ENCODE peak calls at places on chromosomes 6 and 20, in eight cellular contexts. C, W, D, K, Y, X, J and I are unnamed samples.
A peak's percentile ranks its signal among the peaks of the same experiment; 100 is the strongest.

GRCh38 chr20:63657937-63658748 is at the start of gene RTEL1:
- DNase-seq in D (peak; percentile 90), W (peak; percentile 60), X (peak; percentile 93), C (peak; percentile 92), J (peak; percentile 96), Y (peak; percentile 93), K (peak; percentile 96), I (peak; percentile 97)

GRCh38 chr20:33772439-33772838 is 38.7 kb upstream of the CHMP4B start:
- DNase-seq in X (no peak), D (no peak), K (no peak), W (no peak), J (no peak), C (no peak), Y (no peak), I (no peak)

GRCh38 chr6:17469006-17469972 is 75.9 kb downstream of the CAP2 start:
- DNase-seq in C (no peak), D (peak; percentile 43), Y (no peak), X (peak; percentile 7), W (no peak), J (no peak), K (no peak), I (no peak)

GRCh38 chr6:158008894-158009891 is 27.5 kb downstream of the SYNJ2 start:
- DNase-seq in W (no peak), K (peak; percentile 93), J (peak; percentile 88), D (peak; percentile 65), Y (peak; percentile 32), C (no peak), X (peak; percentile 37), I (peak; percentile 90)

GRCh38 chr6:19804362-19805145 is 32.6 kb upstream of the ID4 start:
- DNase-seq in D (peak; percentile 93), J (peak; percentile 98), X (peak; percentile 97), W (peak; percentile 73), C (peak; percentile 97), Y (peak; percentile 94), K (peak; percentile 99), I (peak; percentile 99)

GRCh38 chr6:710601-711571 is 17.9 kb upstream of the EXOC2 start:
- DNase-seq in X (peak; percentile 70), Y (peak; percentile 54), W (peak; percentile 15), K (peak; percentile 65), J (peak; percentile 81), D (peak; percentile 59), C (peak; percentile 66), I (peak; percentile 47)

GRCh38 chr6:146857960-146858308 is 259.2 kb downstream of the ADGB start:
- DNase-seq in W (no peak), D (no peak), X (no peak), J (no peak), K (no peak), C (no peak), Y (no peak), I (peak; percentile 50)

GRCh38 chr20:46915580-46916243 is 21.1 kb downstream of the EYA2 start:
- DNase-seq in D (no peak), C (no peak), Y (no peak), J (no peak), X (no peak), W (no peak), K (no peak), I (peak; percentile 33)

GRCh38 chr6:41920921-41921711 is at the start of the genes BYSL and MED20:
- DNase-seq in Y (peak; percentile 94), X (peak; percentile 94), W (peak; percentile 86), D (peak; percentile 95), J (peak; percentile 96), K (peak; percentile 95), C (peak; percentile 93), I (peak; percentile 91)

GRCh38 chr6:146874278-146875018 is 275.7 kb downstream of the ADGB start:
- DNase-seq in X (no peak), K (no peak), J (no peak), C (no peak), D (no peak), W (no peak), Y (no peak), I (no peak)

GRCh38 chr6:129269891-129270290 is 387.0 kb downstream of the LAMA2 start:
- DNase-seq in Y (no peak), J (no peak), K (no peak), X (no peak), W (no peak), C (no peak), D (no peak), I (no peak)
- H3K4me3 ChIP-seq in Y (no peak overlapping the region), J (no peak overlapping the region), K (no peak overlapping the region), X (no peak overlapping the region), W (no peak overlapping the region), C (no peak overlapping the region), D (no peak overlapping the region), I (no peak overlapping the region)

DNA sequence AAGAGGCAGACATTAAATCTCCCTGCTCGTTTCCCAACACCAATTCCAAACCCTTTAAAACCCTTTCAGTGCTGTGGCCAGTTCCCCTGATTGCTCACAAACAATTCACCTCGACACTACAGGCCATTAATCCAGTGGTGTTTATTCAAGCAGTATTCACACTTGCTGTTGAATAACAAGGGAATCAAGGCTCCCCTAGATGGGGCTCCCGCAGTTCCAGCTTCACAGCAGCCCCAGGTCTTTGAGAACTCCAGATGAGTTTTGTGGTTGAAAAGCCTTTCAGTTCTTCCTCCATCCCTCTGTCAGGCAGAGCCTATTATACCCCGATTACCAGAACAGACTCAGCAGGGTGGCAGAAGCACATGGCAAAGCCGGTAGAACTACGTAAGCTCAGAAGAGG is 36.2 kb downstream of the JAG1 start:
- DNase-seq in J (no peak), K (no peak), Y (no peak), C (no peak), X (no peak), W (no peak), D (no peak), I (no peak)
- TF ChIP-seq CTCF in J (no peak), K (no peak), Y (no peak), C (no peak), X (no peak), W (no peak), D (no peak), I (no peak)

GRCh38 chr6:167232355-167232754 is 58.8 kb upstream of the UNC93A start:
- DNase-seq in W (no peak), X (no peak), J (no peak), Y (no peak), C (no peak), D (no peak), K (no peak), I (no peak)
- H3K4me3 ChIP-seq in W (no peak overlapping the region), X (no peak overlapping the region), J (no peak overlapping the region), Y (no peak overlapping the region), C (no peak overlapping the region), D (no peak overlapping the region), K (no peak overlapping the region), I (no peak overlapping the region)

GRCh38 chr6:142406131-142406530 is 104.3 kb downstream of the ADGRG6 start:
- DNase-seq in W (no peak), J (no peak), D (no peak), X (no peak), Y (peak; percentile 50), K (peak; percentile 51), C (no peak), I (no peak)

GRCh38 chr6:142411145-142411544 is 109.3 kb downstream of the ADGRG6 start:
- DNase-seq in W (no peak), X (no peak), D (no peak), Y (no peak), C (no peak), K (no peak), J (no peak), I (no peak)

GRCh38 chr6:142407685-142408273 is 106.0 kb downstream of the ADGRG6 start:
- DNase-seq in D (no peak), Y (no peak), X (no peak), K (no peak), C (no peak), W (no peak), J (no peak), I (no peak)

GRCh38 chr6:142409794-142410193 is 108.0 kb downstream of the ADGRG6 start:
- DNase-seq in X (no peak), W (no peak), J (no peak), Y (no peak), D (no peak), C (no peak), K (no peak), I (no peak)

GRCh38 chr6:142408409-142408808 is 106.6 kb downstream of the ADGRG6 start:
- DNase-seq in K (no peak), D (peak; percentile 42), Y (no peak), X (peak; percentile 44), C (no peak), J (no peak), W (no peak), I (peak; percentile 57)
- TF ChIP-seq CTCF in K (peak; percentile 34), D (peak; percentile 36), Y (peak; percentile 28), X (peak; percentile 49), C (no peak), J (no peak), W (no peak), I (no peak)

GRCh38 chr6:10389739-10390494 is 25.0 kb downstream of the TFAP2A start:
- DNase-seq in W (no peak), J (no peak), C (no peak), Y (no peak), X (no peak), D (no peak), K (no peak), I (no peak)
- H3K4me3 ChIP-seq in W (no peak overlapping the region), J (no peak overlapping the region), C (no peak overlapping the region), Y (no peak overlapping the region), X (no peak overlapping the region), D (no peak overlapping the region), K (no peak overlapping the region), I (no peak overlapping the region)

GRCh38 chr20:44033344-44033743 is 118.7 kb downstream of the TOX2 start:
- DNase-seq in W (no peak), D (peak; percentile 51), J (peak; percentile 13), X (peak; percentile 65), Y (no peak), C (no peak), K (peak; percentile 28), I (peak; percentile 60)
- TF ChIP-seq CTCF in W (no peak), D (no peak), J (no peak), X (no peak), Y (no peak), C (no peak), K (no peak), I (no peak)